ENCODE peak calls at places on chromosome 1, in ten cellular contexts. X, V, H, F, R, N, E, Y, L and I are unnamed samples.

GRCh38 chr1:229716064-229716463 is 90.0 kb downstream of the URB2 start:
- DNase-seq in X (no peak), V (no peak), H (no peak), F (no peak), R (no peak), N (no peak), E (no peak), Y (no peak), L (no peak), I (no peak)

GRCh38 chr1:23591460-23592208 is 32.3 kb upstream of the ID3 start:
- DNase-seq in X (no peak), V (no peak), H (no peak), F (no peak), R (peak; percentile 81), N (peak; percentile 46), E (no peak), Y (no peak), L (no peak), I (no peak)

GRCh38 chr1:184974086-184974836 is at the start of gene NIBAN1:
- DNase-seq in X (peak; percentile 51), V (peak; percentile 51), H (peak; percentile 85), F (peak; percentile 86), R (peak; percentile 82), N (peak; percentile 47), E (peak; percentile 42), Y (peak; percentile 71), L (no peak), I (no peak)

GRCh38 chr1:218383051-218383450 is 37.9 kb downstream of the TGFB2 start:
- DNase-seq in X (no peak), V (no peak), H (peak; percentile 31), F (no peak), R (no peak), N (no peak), E (no peak), Y (no peak), L (no peak), I (no peak)

GRCh38 chr1:201119206-201119814 is 7.1 kb upstream of the CACNA1S start:
- DNase-seq in X (peak; percentile 34), V (no peak), H (peak; percentile 46), F (no peak), R (peak; percentile 79), N (peak; percentile 36), E (peak; percentile 15), Y (no peak), L (peak; percentile 52), I (no peak)

GRCh38 chr1:2213576-2214505 is 14.3 kb upstream of the SKI start:
- DNase-seq in X (no peak), V (peak; percentile 63), H (peak; percentile 76), F (peak; percentile 90), R (no peak), N (peak; percentile 86), E (no peak), Y (no peak), L (peak; percentile 81), I (no peak)

GRCh38 chr1:53112271-53112774 is 30.1 kb downstream of the SLC1A7 start:
- DNase-seq in X (no peak), V (no peak), H (peak; percentile 95), F (no peak), R (no peak), N (peak; percentile 87), E (no peak), Y (peak; percentile 74), L (no peak), I (no peak)

GRCh38 chr1:6783956-6784559 is 1.2 kb upstream of the CAMTA1 start:
- DNase-seq in X (no peak), V (no peak), H (no peak), F (no peak), R (no peak), N (no peak), E (no peak), Y (no peak), L (no peak), I (no peak)

GRCh38 chr1:198653815-198654413 is 15.1 kb downstream of the PTPRC start:
- DNase-seq in X (no peak), V (no peak), H (no peak), F (no peak), R (no peak), N (no peak), E (no peak), Y (no peak), L (no peak), I (no peak)

GRCh38 chr1:232628335-232629214 is 1.4 kb downstream of the SIPA1L2 start:
- DNase-seq in X (no peak), V (no peak), H (peak; percentile 49), F (no peak), R (no peak), N (peak; percentile 52), E (no peak), Y (peak; percentile 6), L (no peak), I (no peak)